ENCODE peak calls at places on chromosomes 1 and 21, in five cellular contexts. One of them, this sample, is unnamed.

GRCh38 chr1:42533101-42533863 is 70.2 kb downstream of the CCDC30 start:
- DNase-seq in occipital lobe: no peak
- DNase-seq in suprapubic skin: no peak
- DNase-seq in mucosa of gallbladder: no peak
- DNase-seq in NCI-H1694: no peak
- DNase-seq in this sample: no peak

GRCh38 chr1:149934326-149934725 is 2.4 kb downstream of the MTMR11 start:
- DNase-seq in occipital lobe: no peak
- DNase-seq in suprapubic skin: no peak
- DNase-seq in mucosa of gallbladder: no peak
- DNase-seq in NCI-H1694: no peak
- DNase-seq in this sample: peak

GRCh38 chr21:29477941-29478340 is 179.2 kb downstream of the BACH1 start:
- DNase-seq in occipital lobe: no peak
- DNase-seq in suprapubic skin: no peak
- DNase-seq in mucosa of gallbladder: no peak
- DNase-seq in NCI-H1694: no peak
- DNase-seq in this sample: no peak

GRCh38 chr1:36088265-36088576 is 471 bp upstream of the ADPRS start:
- DNase-seq in occipital lobe: no peak
- DNase-seq in suprapubic skin: no peak
- DNase-seq in mucosa of gallbladder: no peak
- DNase-seq in NCI-H1694: no peak
- DNase-seq in this sample: no peak

GRCh38 chr1:80064524-80064923 is 1058.0 kb upstream of the ADGRL4 start:
- DNase-seq in occipital lobe: no peak
- DNase-seq in suprapubic skin: no peak
- DNase-seq in mucosa of gallbladder: no peak
- DNase-seq in NCI-H1694: no peak
- DNase-seq in this sample: no peak

GRCh38 chr1:55164906-55165305 is 50.3 kb downstream of the USP24 start:
- DNase-seq in occipital lobe: no peak
- DNase-seq in suprapubic skin: no peak
- DNase-seq in mucosa of gallbladder: no peak
- DNase-seq in NCI-H1694: no peak
- DNase-seq in this sample: no peak

GRCh38 chr21:40356644-40357043 is 489.4 kb downstream of the PCP4 start:
- DNase-seq in occipital lobe: no peak
- DNase-seq in suprapubic skin: no peak
- DNase-seq in mucosa of gallbladder: no peak
- DNase-seq in NCI-H1694: no peak
- DNase-seq in this sample: no peak

GRCh38 chr1:94336991-94337390 is 81.2 kb upstream of the ABCD3 start:
- DNase-seq in occipital lobe: no peak
- DNase-seq in suprapubic skin: no peak
- DNase-seq in mucosa of gallbladder: no peak
- DNase-seq in NCI-H1694: no peak
- DNase-seq in this sample: no peak

GRCh38 chr21:39096754-39097153 is 86.5 kb downstream of the PSMG1 start:
- DNase-seq in occipital lobe: no peak
- DNase-seq in suprapubic skin: no peak
- DNase-seq in mucosa of gallbladder: no peak
- DNase-seq in NCI-H1694: no peak
- DNase-seq in this sample: no peak

GRCh38 chr1:221169447-221169889 is 290.2 kb downstream of the HLX start:
- DNase-seq in occipital lobe: no peak
- DNase-seq in suprapubic skin: no peak
- DNase-seq in mucosa of gallbladder: no peak
- DNase-seq in NCI-H1694: no peak
- DNase-seq in this sample: no peak

GRCh38 chr1:172917972-172918371 is 132.8 kb downstream of the TNFSF18 start:
- DNase-seq in occipital lobe: no peak
- DNase-seq in suprapubic skin: no peak
- DNase-seq in mucosa of gallbladder: no peak
- DNase-seq in NCI-H1694: no peak
- DNase-seq in this sample: no peak

GRCh38 chr1:70234733-70235132 is 13.6 kb downstream of the SRSF11 start:
- DNase-seq in occipital lobe: no peak
- DNase-seq in suprapubic skin: no peak
- DNase-seq in mucosa of gallbladder: no peak
- DNase-seq in NCI-H1694: no peak
- DNase-seq in this sample: no peak

GRCh38 chr1:26529655-26530539 is at the start of gene RPS6KA1:
- DNase-seq in occipital lobe: peak
- DNase-seq in suprapubic skin: no peak
- DNase-seq in mucosa of gallbladder: peak
- DNase-seq in NCI-H1694: no peak
- DNase-seq in this sample: peak

GRCh38 chr1:1034438-1034759 is 14.5 kb downstream of the AGRN start:
- DNase-seq in occipital lobe: no peak
- DNase-seq in suprapubic skin: no peak
- DNase-seq in mucosa of gallbladder: no peak
- DNase-seq in NCI-H1694: no peak
- DNase-seq in this sample: no peak

GRCh38 chr1:227170361-227171166 is 147.7 kb downstream of the CDC42BPA start:
- DNase-seq in occipital lobe: no peak
- DNase-seq in suprapubic skin: no peak
- DNase-seq in mucosa of gallbladder: no peak
- DNase-seq in NCI-H1694: no peak
- DNase-seq in this sample: no peak

GRCh38 chr1:102191723-102192122 is 195.0 kb upstream of the OLFM3 start:
- DNase-seq in occipital lobe: no peak
- DNase-seq in suprapubic skin: no peak
- DNase-seq in mucosa of gallbladder: peak
- DNase-seq in NCI-H1694: peak
- DNase-seq in this sample: peak

GRCh38 chr1:48333316-48333715 is 110.8 kb downstream of the SLC5A9 start:
- DNase-seq in occipital lobe: no peak
- DNase-seq in suprapubic skin: no peak
- DNase-seq in mucosa of gallbladder: no peak
- DNase-seq in NCI-H1694: no peak
- DNase-seq in this sample: no peak

GRCh38 chr1:197933647-197934046 is 16.5 kb downstream of the LHX9 start:
- DNase-seq in occipital lobe: no peak
- DNase-seq in suprapubic skin: no peak
- DNase-seq in mucosa of gallbladder: no peak
- DNase-seq in NCI-H1694: no peak
- DNase-seq in this sample: no peak

GRCh38 chr1:77228836-77229235 is 9.6 kb upstream of the PIGK start:
- DNase-seq in occipital lobe: no peak
- DNase-seq in suprapubic skin: no peak
- DNase-seq in mucosa of gallbladder: no peak
- DNase-seq in NCI-H1694: no peak
- DNase-seq in this sample: no peak

GRCh38 chr1:21123287-21123961 is 53.3 kb downstream of the EIF4G3 start:
- DNase-seq in occipital lobe: no peak
- DNase-seq in suprapubic skin: no peak
- DNase-seq in mucosa of gallbladder: no peak
- DNase-seq in NCI-H1694: no peak
- DNase-seq in this sample: no peak

GRCh38 chr21:26515257-26515656 is 57.8 kb downstream of the CYYR1 start:
- DNase-seq in occipital lobe: no peak
- DNase-seq in suprapubic skin: no peak
- DNase-seq in mucosa of gallbladder: no peak
- DNase-seq in NCI-H1694: no peak
- DNase-seq in this sample: no peak

GRCh38 chr1:64304744-64305143 is 101.3 kb downstream of the UBE2U start:
- DNase-seq in occipital lobe: no peak
- DNase-seq in suprapubic skin: no peak
- DNase-seq in mucosa of gallbladder: no peak
- DNase-seq in NCI-H1694: no peak
- DNase-seq in this sample: no peak

GRCh38 chr1:65505547-65506325 is 85.3 kb downstream of the LEPR start:
- DNase-seq in occipital lobe: no peak
- DNase-seq in suprapubic skin: no peak
- DNase-seq in mucosa of gallbladder: no peak
- DNase-seq in NCI-H1694: no peak
- DNase-seq in this sample: no peak

GRCh38 chr1:228862542-228863505 is 127.5 kb downstream of the RHOU start:
- DNase-seq in occipital lobe: no peak
- DNase-seq in suprapubic skin: no peak
- DNase-seq in mucosa of gallbladder: no peak
- DNase-seq in NCI-H1694: no peak
- DNase-seq in this sample: no peak

GRCh38 chr1:48532976-48533375 is 61.0 kb upstream of the SPATA6 start:
- DNase-seq in occipital lobe: no peak
- DNase-seq in suprapubic skin: no peak
- DNase-seq in mucosa of gallbladder: no peak
- DNase-seq in NCI-H1694: no peak
- DNase-seq in this sample: no peak